ENCODE peak calls at places on chromosomes 7 and 10, in eight cellular contexts. X is ovary, K is tibial nerve, U is gastrocnemius medialis, Q is hepatocyte, G is HepG2, L is body of pancreas, Y is colonic mucosa. I is an unnamed sample.

GRCh38 chr10:3811331-3811870 is 26.4 kb upstream of the KLF6 start:
- DNase-seq in Q (peak; percentile 55), K (no peak), U (peak; percentile 61), X (no peak), L (peak; percentile 62), G (no peak), Y (no peak), I (peak; percentile 52)

GRCh38 chr10:6928531-6929080 is 348.5 kb upstream of the PRKCQ start:
- DNase-seq in Q (no peak), Y (no peak), L (no peak), U (no peak), G (no peak), K (no peak), X (no peak), I (no peak)

GRCh38 chr7:18292584-18292983 is 203.0 kb upstream of the HDAC9 start:
- DNase-seq in Y (no peak), X (no peak), K (no peak), G (no peak), L (no peak), U (no peak), Q (no peak), I (no peak)

GRCh38 chr10:14617850-14618249 is 156.8 kb downstream of the FAM107B start:
- DNase-seq in Y (no peak), X (no peak), G (no peak), K (no peak), U (no peak), Q (no peak), L (no peak), I (no peak)

GRCh38 chr7:117009705-117010361 is 56.5 kb downstream of the ST7 start:
- DNase-seq in X (no peak), Y (no peak), L (no peak), Q (no peak), G (no peak), U (no peak), K (no peak), I (no peak)

GRCh38 chr10:48215148-48215982 is 59.1 kb downstream of the FRMPD2 start:
- DNase-seq in Y (peak; percentile 61), X (no peak), G (peak; percentile 28), U (no peak), L (peak; percentile 67), K (no peak), Q (peak; percentile 66), I (peak; percentile 41)

GRCh38 chr7:96034940-96035727 is 262.8 kb downstream of the DYNC1I1 start:
- DNase-seq in Q (no peak), K (no peak), U (peak; percentile 80), L (no peak), X (no peak), Y (no peak), G (no peak), I (peak; percentile 4)

GRCh38 chr7:2913760-2914387 is 69.8 kb upstream of the GNA12 start:
- DNase-seq in L (no peak), Y (no peak), G (no peak), K (no peak), Q (no peak), X (no peak), U (no peak), I (no peak)

GRCh38 chr7:27947581-27948278 is 207.8 kb downstream of the TAX1BP1 start:
- DNase-seq in X (no peak), L (no peak), U (no peak), Y (no peak), G (no peak), Q (no peak), K (no peak), I (no peak)

GRCh38 chr7:142864980-142865747 is 10.3 kb downstream of the EPHB6 start:
- DNase-seq in L (no peak), U (no peak), K (no peak), G (no peak), X (no peak), Q (no peak), Y (no peak), I (no peak)

GRCh38 chr7:94305836-94306235 is 88.9 kb upstream of the COL1A2 start:
- DNase-seq in X (no peak), Y (no peak), U (no peak), L (no peak), Q (no peak), G (no peak), K (no peak), I (no peak)

GRCh38 chr10:86553639-86554038 is 32.0 kb upstream of the WAPL start:
- DNase-seq in K (no peak), Y (no peak), U (no peak), G (no peak), L (no peak), X (no peak), Q (no peak), I (no peak)

GRCh38 chr10:13340626-13341370 is 7.3 kb downstream of the SEPHS1 start:
- DNase-seq in U (no peak), L (no peak), Y (no peak), Q (no peak), X (no peak), K (no peak), G (no peak), I (no peak)

GRCh38 chr7:158543401-158543680 is 44.3 kb downstream of the PTPRN2 start:
- DNase-seq in U (no peak), G (no peak), X (no peak), K (no peak), Q (no peak), L (no peak), Y (no peak), I (no peak)

GRCh38 chr7:113179313-113179712 is 61.0 kb upstream of the SMIM30 start:
- DNase-seq in U (no peak), G (no peak), Q (peak; percentile 8), L (no peak), K (no peak), Y (peak; percentile 25), X (no peak), I (no peak)

GRCh38 chr10:88158506-88159123 is 295.2 kb downstream of the PTEN start:
- DNase-seq in G (no peak), Y (no peak), L (no peak), X (no peak), K (no peak), Q (no peak), U (no peak), I (no peak)

GRCh38 chr10:52400564-52400963 is 86.5 kb downstream of the DKK1 start:
- DNase-seq in G (no peak), Y (no peak), U (no peak), Q (no peak), L (no peak), X (no peak), K (no peak), I (no peak)

GRCh38 chr7:26143298-26144044 is 8.5 kb upstream of the NFE2L3 start:
- DNase-seq in Y (no peak), G (no peak), Q (peak; percentile 28), X (no peak), L (no peak), K (no peak), U (no peak), I (no peak)

GRCh38 chr7:12701433-12701832 is 14.0 kb downstream of the ARL4A start:
- DNase-seq in L (no peak), K (no peak), U (no peak), X (no peak), G (no peak), Y (no peak), Q (no peak), I (no peak)

GRCh38 chr10:62437696-62438095 is 63.5 kb downstream of the ZNF365 start:
- DNase-seq in L (no peak), G (peak; percentile 41), U (no peak), K (no peak), X (no peak), Y (peak; percentile 31), Q (peak; percentile 78), I (peak; percentile 22)

GRCh38 chr7:81457858-81458522 is 311.9 kb downstream of the HGF start:
- DNase-seq in K (no peak), G (no peak), X (no peak), Q (peak; percentile 70), U (no peak), L (no peak), Y (no peak), I (no peak)
- TF ChIP-seq CTCF in K (no peak), G (no peak), X (no peak), Q (peak; percentile 61), U (no peak), L (peak; percentile 27), Y (peak; percentile 37), I (no peak)

GRCh38 chr7:155203882-155204691 is 93.6 kb upstream of the INSIG1 start:
- DNase-seq in Q (no peak), G (no peak), X (no peak), L (peak; percentile 89), K (no peak), Y (no peak), U (no peak), I (no peak)

GRCh38 chr7:155204744-155205367 is 92.8 kb upstream of the INSIG1 start:
- DNase-seq in Q (no peak), X (no peak), K (no peak), U (no peak), Y (no peak), G (no peak), L (no peak), I (no peak)

GRCh38 chr7:155207335-155208002 is 90.2 kb upstream of the INSIG1 start:
- DNase-seq in K (no peak), X (no peak), G (no peak), Y (no peak), L (no peak), U (no peak), Q (no peak), I (no peak)

GRCh38 chr7:155206286-155207020 is 91.2 kb upstream of the INSIG1 start:
- DNase-seq in Y (peak; percentile 39), U (peak; percentile 49), Q (no peak), L (no peak), K (peak; percentile 33), X (peak; percentile 50), G (no peak), I (no peak)

GRCh38 chr7:155205368-155206285 is 92.1 kb upstream of the INSIG1 start:
- DNase-seq in U (peak; percentile 87), L (peak; percentile 56), G (no peak), Y (peak; percentile 80), X (peak; percentile 46), K (peak; percentile 74), Q (peak; percentile 51), I (peak; percentile 69)
- H3K4me1 ChIP-seq in U (peaks cover 12% of the 10 kb centered on the region), L (peaks cover 25% of the 10 kb centered on the region), G (no peaks in the 10 kb centered on the region), Y (no peaks in the 10 kb centered on the region), X (no peaks in the 10 kb centered on the region), K (peaks cover 17% of the 10 kb centered on the region), Q (no peaks in the 10 kb centered on the region), I (no peaks in the 10 kb centered on the region)

GRCh38 chr10:122128357-122128756 is 139.4 kb downstream of the TACC2 start:
- DNase-seq in Y (no peak), K (peak; percentile 69), U (peak; percentile 60), L (no peak), Q (no peak), X (peak; percentile 67), G (no peak), I (no peak)
- H3K4me3 ChIP-seq in Y (no peak overlapping the region), K (no peak overlapping the region), U (peak overlapping the region; percentile 39), L (no peak overlapping the region), Q (no peak overlapping the region), X (no peak overlapping the region), G (no peak overlapping the region), I (no peak overlapping the region)

GRCh38 chr7:45865594-45866410 is 7.1 kb downstream of the CCDC201 start:
- DNase-seq in U (no peak), X (no peak), Q (no peak), L (no peak), K (no peak), G (peak; percentile 34), Y (no peak), I (no peak)

GRCh38 chr7:45869426-45869825 is 3.5 kb downstream of the CCDC201 start:
- DNase-seq in G (no peak), K (no peak), Q (no peak), X (no peak), U (no peak), Y (no peak), L (no peak), I (no peak)

GRCh38 chr7:45867471-45867870 is 5.4 kb downstream of the CCDC201 start:
- DNase-seq in G (no peak), Q (no peak), Y (no peak), L (no peak), K (no peak), U (no peak), X (no peak), I (no peak)

GRCh38 chr7:45863715-45864114 is 9.2 kb downstream of the CCDC201 start:
- DNase-seq in L (no peak), X (no peak), Y (no peak), G (peak; percentile 23), K (no peak), U (no peak), Q (no peak), I (no peak)
- TF ChIP-seq CTCF in L (no peak), X (no peak), Y (no peak), G (peak; percentile 62), K (no peak), U (no peak), Q (peak; percentile 6), I (no peak)